ENCODE peak calls at places on chromosomes 4 and X, in four cellular contexts. W, C, J and Y are unnamed samples.

GRCh38 chr4:2936773-2937145 is 26.4 kb downstream of the NOP14 start:
- DNase-seq in C (peak; percentile 50), W (peak; percentile 43), J (peak; percentile 58), Y (peak; percentile 89)

GRCh38 chr4:10582059-10582686 is 102.4 kb downstream of the CLNK start:
- DNase-seq in J (peak; percentile 69), W (no peak), C (peak; percentile 48), Y (peak; percentile 50)

GRCh38 chrX:149040873-149041535 is 464.1 kb downstream of the IDS start:
- DNase-seq in C (no peak), J (no peak), W (no peak), Y (peak; percentile 47)

GRCh38 chr4:184355111-184355604 is 119.2 kb downstream of the IRF2 start:
- DNase-seq in J (peak; percentile 93), C (peak; percentile 86), W (no peak), Y (peak; percentile 85)

GRCh38 chr4:138222041-138222440 is 20.1 kb downstream of the SLC7A11 start:
- DNase-seq in C (peak; percentile 94), W (no peak), J (peak; percentile 93), Y (no peak)

GRCh38 chr4:38009949-38010348 is 49.8 kb downstream of the PTTG2 start:
- DNase-seq in C (no peak), J (no peak), W (no peak), Y (no peak)

GRCh38 chr4:129352480-129352879 is 256.5 kb downstream of the C4orf33 start:
- DNase-seq in J (no peak), C (no peak), W (no peak), Y (no peak)

GRCh38 chr4:98612318-98613250 is 45.8 kb downstream of the TSPAN5 start:
- DNase-seq in W (no peak), J (no peak), C (no peak), Y (peak; percentile 32)

GRCh38 chrX:41449615-41450014 is 2.5 kb downstream of the NYX start:
- DNase-seq in C (peak; percentile 61), J (peak; percentile 24), W (no peak), Y (peak; percentile 64)

GRCh38 chr4:85565761-85566480 is 91.0 kb downstream of the ARHGAP24 start:
- DNase-seq in C (peak; percentile 72), J (no peak), W (no peak), Y (peak; percentile 9)

GRCh38 chr4:117971406-117971805 is 62.9 kb upstream of the NDST3 start:
- DNase-seq in W (no peak), J (no peak), C (peak; percentile 9), Y (no peak)

GRCh38 chr4:142815834-142816233 is 30.3 kb downstream of the INPP4B start:
- DNase-seq in C (peak; percentile 86), W (no peak), J (peak; percentile 70), Y (peak; percentile 4)

GRCh38 chr4:107133965-107134364 is 97.9 kb upstream of the DKK2 start:
- DNase-seq in W (no peak), C (no peak), J (no peak), Y (no peak)

GRCh38 chrX:96361844-96362243 is 322.8 kb upstream of the DIAPH2 start:
- DNase-seq in W (no peak), C (no peak), J (no peak), Y (no peak)

GRCh38 chr4:26596843-26597242 is 13.0 kb downstream of the TBC1D19 start:
- DNase-seq in C (no peak), W (no peak), J (peak; percentile 17), Y (no peak)

GRCh38 chr4:98508825-98509539 is 149.4 kb downstream of the TSPAN5 start:
- DNase-seq in C (no peak), J (no peak), W (no peak), Y (no peak)

GRCh38 chr4:84258905-84259830 is 239.9 kb downstream of the NKX6-1 start:
- DNase-seq in J (peak; percentile 32), W (no peak), C (peak; percentile 35), Y (peak; percentile 74)

GRCh38 chrX:97531824-97532223 is 648.1 kb downstream of the RPA4 start:
- DNase-seq in W (no peak), J (no peak), C (no peak), Y (no peak)

GRCh38 chrX:153063315-153063714 is 7.0 kb downstream of the PNMA3 start:
- DNase-seq in W (no peak), J (peak; percentile 4), C (peak; percentile 58), Y (no peak)

GRCh38 chr4:94721310-94721709 is 36.4 kb upstream of the BMPR1B start:
- DNase-seq in C (no peak), J (no peak), W (no peak), Y (no peak)

GRCh38 chr4:108611360-108611759 is 9.0 kb upstream of the RPL34 start:
- DNase-seq in J (no peak), W (no peak), C (peak; percentile 23), Y (no peak)

GRCh38 chr4:139887378-139887801 is 221.8 kb downstream of the MGST2 start:
- DNase-seq in C (peak; percentile 14), W (no peak), J (peak; percentile 19), Y (no peak)

GRCh38 chr4:8336412-8337075 is 67.0 kb downstream of the HTRA3 start:
- DNase-seq in W (no peak), C (peak; percentile 25), J (peak; percentile 55), Y (no peak)

GRCh38 chr4:55345980-55346850 is at the start of gene SRD5A3:
- DNase-seq in J (peak; percentile 71), W (peak; percentile 89), C (peak; percentile 76), Y (peak; percentile 91)

GRCh38 chr4:55348436-55348835 is 2.4 kb downstream of the SRD5A3 start:
- DNase-seq in W (no peak), C (peak; percentile 30), J (peak; percentile 82), Y (no peak)

GRCh38 chr4:55345054-55345453 is 988 bp upstream of the SRD5A3 start:
- DNase-seq in J (no peak), C (no peak), W (no peak), Y (no peak)

GRCh38 chr4:55346851-55347255 is 811 bp downstream of the SRD5A3 start:
- DNase-seq in C (no peak), W (no peak), J (no peak), Y (no peak)

GRCh38 chr4:55347610-55348228 is 1.7 kb downstream of the SRD5A3 start:
- DNase-seq in J (no peak), C (no peak), W (no peak), Y (no peak)
- TF ChIP-seq CTCF in J (no peak), C (no peak), W (no peak), Y (no peak)

GRCh38 chr4:43496602-43497001 is 604.1 kb downstream of the GRXCR1 start:
- DNase-seq in C (no peak), W (no peak), J (no peak), Y (no peak)

DNA sequence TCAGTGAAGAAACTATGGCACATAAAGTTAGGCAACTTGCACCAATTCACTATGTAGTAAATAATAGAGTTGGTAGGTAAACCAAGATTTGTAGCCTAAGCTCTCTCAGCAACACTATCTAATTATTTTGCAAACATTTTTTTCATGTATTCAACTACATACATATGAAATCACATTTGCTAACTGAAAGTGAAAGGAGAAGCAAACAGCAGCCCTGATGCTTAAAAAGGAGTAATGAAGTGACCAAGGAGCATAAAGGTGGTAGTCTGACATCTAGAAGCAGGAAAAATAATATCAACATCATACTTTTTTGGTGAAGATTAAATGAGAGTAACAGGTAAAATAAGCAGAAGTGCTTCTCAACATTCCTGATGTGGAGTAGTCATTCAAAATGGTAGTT is 603.7 kb downstream of the GRXCR1 start:
- DNase-seq in J (peak; percentile 4), W (no peak), C (no peak), Y (peak; percentile 22)
- H3K4me3 ChIP-seq in J (peak overlapping the region; percentile 24), W (no peak overlapping the region), C (no peak overlapping the region), Y (no peak overlapping the region)

GRCh38 chr4:20297800-20298199 is 46.1 kb downstream of the SLIT2 start:
- DNase-seq in W (no peak), C (no peak), J (no peak), Y (no peak)

GRCh38 chr4:20301161-20301560 is 49.5 kb downstream of the SLIT2 start:
- DNase-seq in J (no peak), C (no peak), W (no peak), Y (no peak)

GRCh38 chr4:20297246-20297645 is 45.5 kb downstream of the SLIT2 start:
- DNase-seq in J (peak; percentile 32), W (no peak), C (peak; percentile 77), Y (no peak)

GRCh38 chr4:20298986-20299385 is 47.3 kb downstream of the SLIT2 start:
- DNase-seq in C (no peak), W (no peak), J (no peak), Y (no peak)

DNA sequence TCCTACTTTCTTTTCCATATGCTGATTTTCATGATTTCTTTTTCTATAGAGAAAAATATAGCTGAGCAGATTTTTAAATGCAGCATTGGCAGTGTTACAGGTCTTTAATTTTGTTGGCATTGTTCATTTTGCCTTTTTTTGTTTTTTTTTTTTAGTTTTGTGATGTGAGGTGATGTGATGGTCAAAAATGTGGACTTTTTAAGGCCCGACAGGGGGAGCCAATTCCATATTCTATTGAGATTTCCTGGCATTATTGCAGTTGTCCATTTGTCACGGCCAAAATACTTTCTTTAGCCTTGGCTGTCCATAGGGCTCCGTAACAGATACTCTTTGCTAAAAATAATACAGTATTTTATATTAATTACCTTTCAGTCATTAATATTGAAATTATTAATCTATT is 47.8 kb downstream of the SLIT2 start:
- DNase-seq in W (no peak), C (peak; percentile 41), J (peak; percentile 41), Y (peak; percentile 31)
- TF ChIP-seq CTCF in W (no peak), C (peak; percentile 54), J (peak; percentile 57), Y (peak; percentile 14)

GRCh38 chr4:169029947-169030346 is 19.9 kb upstream of the CBR4 start:
- DNase-seq in J (no peak), W (no peak), C (no peak), Y (no peak)
- H3K4me3 ChIP-seq in J (no peak overlapping the region), W (no peak overlapping the region), C (no peak overlapping the region), Y (no peak overlapping the region)

DNA sequence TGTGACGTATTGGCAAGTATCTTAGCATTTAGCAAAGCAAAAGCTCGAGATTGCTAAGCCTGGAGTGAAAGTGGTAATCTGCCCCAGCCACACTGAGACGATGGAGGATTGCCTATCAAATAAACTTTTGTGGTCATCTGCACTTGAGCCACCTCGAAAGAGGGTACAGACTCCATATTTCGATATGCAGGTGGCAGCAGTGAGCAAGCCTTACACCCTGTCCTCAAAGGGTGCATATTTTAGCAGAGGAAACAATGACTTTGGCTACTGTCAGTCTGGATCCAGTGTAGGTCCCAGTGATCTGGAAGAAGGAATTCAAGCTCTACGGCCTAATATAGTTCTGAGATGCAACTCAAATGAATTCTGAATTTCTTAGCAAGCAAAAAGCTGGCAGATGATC is 153.9 kb downstream of the ATG4A start:
- DNase-seq in J (no peak), C (no peak), W (no peak), Y (peak; percentile 1)
- TF ChIP-seq CTCF in J (no peak), C (no peak), W (no peak), Y (no peak)

GRCh38 chrX:40103565-40104323 is 6.0 kb upstream of the BCOR start:
- DNase-seq in C (no peak), W (no peak), J (no peak), Y (no peak)
- H3K4me3 ChIP-seq in C (no peak overlapping the region), W (no peak overlapping the region), J (no peak overlapping the region), Y (no peak overlapping the region)

DNA sequence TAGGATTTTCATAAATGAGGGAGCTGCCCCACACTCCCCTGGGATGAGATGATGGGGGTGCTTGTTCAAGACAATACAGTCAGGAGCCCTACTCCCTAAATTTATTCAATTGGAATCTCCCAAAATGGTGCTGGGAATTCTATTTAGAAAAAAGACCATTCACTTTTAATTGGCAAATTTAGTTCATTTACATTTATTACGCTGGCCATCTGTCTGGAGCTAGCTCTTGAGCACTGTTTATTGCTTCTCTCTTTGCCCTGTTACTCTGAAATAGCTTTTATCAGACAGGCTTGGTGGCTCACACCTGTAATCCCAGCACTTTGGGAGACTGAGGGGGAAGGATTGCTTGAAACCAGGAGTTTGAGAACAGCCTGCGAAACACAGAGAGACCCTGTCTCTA is 2.0 kb upstream of the ARSD start:
- DNase-seq in W (no peak), J (no peak), C (no peak), Y (no peak)
- TF ChIP-seq CTCF in W (no peak), J (no peak), C (no peak), Y (no peak)